ENCODE peak calls at places on chromosome 1, in four cellular contexts. D, V, P and E are unnamed samples.

GRCh38 chr1:25523512-25523911 is 19.9 kb upstream of the LDLRAP1 start:
- DNase-seq in V (no peak), D (peak; percentile 20), P (no peak), E (no peak)

GRCh38 chr1:243708210-243708609 is 141.8 kb downstream of the AKT3 start:
- DNase-seq in D (no peak), V (no peak), P (no peak), E (no peak)

GRCh38 chr1:227304665-227305064 is 13.6 kb downstream of the CDC42BPA start:
- DNase-seq in D (no peak), V (no peak), P (no peak), E (no peak)

GRCh38 chr1:223815020-223815853 is 30.5 kb downstream of the TP53BP2 start:
- DNase-seq in P (no peak), V (no peak), D (no peak), E (no peak)

GRCh38 chr1:46131727-46132528 is 501 bp downstream of the PIK3R3 start:
- DNase-seq in D (peak; percentile 42), P (peak; percentile 16), V (peak; percentile 33), E (peak; percentile 44)

GRCh38 chr1:71046891-71047634 is 553 bp downstream of the PTGER3 start:
- DNase-seq in D (no peak), P (no peak), V (peak; percentile 12), E (no peak)

GRCh38 chr1:27968692-27969091 is 8.9 kb downstream of the XKR8 start:
- DNase-seq in P (no peak), D (peak; percentile 95), V (no peak), E (no peak)

GRCh38 chr1:40635763-40636500 is 29.6 kb downstream of the RIMS3 start:
- DNase-seq in V (no peak), D (no peak), P (no peak), E (no peak)

GRCh38 chr1:227120827-227121226 is 180.7 kb downstream of the COQ8A start:
- DNase-seq in V (no peak), P (no peak), D (no peak), E (no peak)

GRCh38 chr1:93522721-93523120 is 74.8 kb downstream of the FNBP1L start:
- DNase-seq in V (no peak), P (no peak), D (no peak), E (no peak)

GRCh38 chr1:3691421-3692204 is 39.3 kb downstream of the TP73 start:
- DNase-seq in D (no peak), V (no peak), P (no peak), E (no peak)

GRCh38 chr1:184827600-184828368 is 73.1 kb upstream of the EDEM3 start:
- DNase-seq in D (peak; percentile 88), P (peak; percentile 41), V (no peak), E (no peak)

GRCh38 chr1:181061891-181062777 is 26.4 kb upstream of the IER5 start:
- DNase-seq in D (no peak), P (peak; percentile 12), V (no peak), E (no peak)

GRCh38 chr1:60825593-60825992 is 256.8 kb upstream of the NFIA start:
- DNase-seq in P (no peak), V (no peak), D (no peak), E (no peak)

GRCh38 chr1:52022133-52022532 is 11.5 kb downstream of the KTI12 start:
- DNase-seq in D (no peak), P (no peak), V (no peak), E (no peak)

GRCh38 chr1:244384066-244384465 is 67.6 kb downstream of the ADSS2 start:
- DNase-seq in D (peak; percentile 11), P (no peak), V (no peak), E (no peak)